ENCODE peak calls at places on chromosomes 7 and 10, in seven cellular contexts. B, L, H, T, C, R and Z are unnamed samples.
A peak's percentile ranks its signal among the peaks of the same experiment; 100 is the strongest.

GRCh38 chr7:4037877-4038276 is 644.2 kb upstream of the FOXK1 start:
- DNase-seq in B (no peak), L (no peak), H (no peak), T (no peak), C (no peak), R (no peak), Z (no peak)

GRCh38 chr7:27147211-27148030 is at the start of gene HOXA6:
- DNase-seq in B (peak; percentile 77), L (no peak), H (no peak), T (no peak), C (peak; percentile 9), R (peak; percentile 67), Z (no peak)

GRCh38 chr10:117001144-117001543 is 3.8 kb downstream of the SHTN1 start:
- DNase-seq in B (no peak), L (no peak), H (no peak), T (no peak), C (no peak), R (no peak), Z (no peak)

GRCh38 chr7:28410628-28411578 is 1.4 kb upstream of the CREB5 start:
- DNase-seq in B (no peak), L (no peak), H (no peak), T (no peak), C (peak; percentile 32), R (peak; percentile 90), Z (no peak)

GRCh38 chr7:91005861-91006260 is 258.4 kb upstream of the FZD1 start:
- DNase-seq in B (no peak), L (no peak), H (no peak), T (no peak), C (no peak), R (no peak), Z (peak; percentile 77)

GRCh38 chr7:104123786-104124185 is 84.0 kb downstream of the ORC5 start:
- DNase-seq in B (no peak), L (no peak), H (no peak), T (no peak), C (no peak), R (peak; percentile 73), Z (no peak)

GRCh38 chr10:120995768-120996167 is 144.6 kb downstream of the WDR11 start:
- DNase-seq in B (no peak), L (no peak), H (no peak), T (no peak), C (no peak), R (no peak), Z (no peak)

GRCh38 chr10:51937313-51937712 is 237.9 kb upstream of the CSTF2T start:
- DNase-seq in B (no peak), L (no peak), H (no peak), T (no peak), C (no peak), R (peak; percentile 81), Z (no peak)

GRCh38 chr7:156892086-156892800 is 740 bp downstream of the LMBR1 start:
- DNase-seq in B (peak; percentile 25), L (no peak), H (peak; percentile 63), T (peak; percentile 67), C (peak; percentile 47), R (no peak), Z (no peak)

GRCh38 chr7:120089968-120090367 is 183.0 kb upstream of the KCND2 start:
- DNase-seq in B (no peak), L (no peak), H (no peak), T (no peak), C (no peak), R (peak; percentile 42), Z (no peak)

GRCh38 chr7:347644-348479 is 57.9 kb downstream of the FOXL3 start:
- DNase-seq in B (no peak), L (no peak), H (no peak), T (no peak), C (no peak), R (no peak), Z (no peak)

GRCh38 chr7:1259621-1260020 is 26.9 kb downstream of the UNCX start:
- DNase-seq in B (no peak), L (no peak), H (no peak), T (no peak), C (no peak), R (no peak), Z (no peak)

GRCh38 chr7:35716038-35716803 is 21.3 kb upstream of the HERPUD2 start:
- DNase-seq in B (peak; percentile 42), L (no peak), H (no peak), T (no peak), C (no peak), R (peak; percentile 54), Z (peak; percentile 62)

GRCh38 chr10:31745612-31746376 is 182.8 kb downstream of the ARHGAP12 start:
- DNase-seq in B (no peak), L (no peak), H (no peak), T (peak; percentile 13), C (no peak), R (peak; percentile 97), Z (no peak)

GRCh38 chr7:79414910-79415309 is 38.6 kb downstream of the MAGI2 start:
- DNase-seq in B (no peak), L (no peak), H (no peak), T (no peak), C (no peak), R (no peak), Z (no peak)

GRCh38 chr7:89001306-89001705 is 205.8 kb upstream of the TEX47 start:
- DNase-seq in B (peak; percentile 33), L (no peak), H (no peak), T (no peak), C (no peak), R (no peak), Z (no peak)

GRCh38 chr7:92296235-92296634 is 50.5 kb downstream of the ANKIB1 start:
- DNase-seq in B (no peak), L (no peak), H (no peak), T (no peak), C (no peak), R (no peak), Z (no peak)
- TF ChIP-seq CTCF in B (no peak), L (no peak), H (no peak), T (no peak), C (no peak), R (no peak), Z (no peak)

GRCh38 chr10:84076047-84076388 is 63.3 kb upstream of the GHITM start:
- DNase-seq in B (no peak), L (no peak), H (no peak), T (no peak), C (no peak), R (peak; percentile 70), Z (no peak)
- H3K27ac ChIP-seq in B (no peak overlapping the region), L (no peak overlapping the region), H (no peak overlapping the region), T (no peak overlapping the region), C (no peak overlapping the region), R (peak overlapping the region; percentile 25), Z (no peak overlapping the region)

GRCh38 chr7:19080076-19080475 is 37.4 kb downstream of the TWIST1 start:
- DNase-seq in B (no peak), L (no peak), H (no peak), T (no peak), C (no peak), R (no peak), Z (no peak)
- TF ChIP-seq CTCF in B (no peak), L (no peak), H (no peak), T (no peak), C (no peak), R (no peak), Z (no peak)

GRCh38 chr7:102872460-102872859 is 40.3 kb upstream of the LRRC17 start:
- DNase-seq in B (no peak), L (no peak), H (no peak), T (no peak), C (no peak), R (peak; percentile 98), Z (no peak)

GRCh38 chr7:102869195-102869594 is 43.6 kb upstream of the LRRC17 start:
- DNase-seq in B (no peak), L (no peak), H (no peak), T (no peak), C (no peak), R (no peak), Z (no peak)

GRCh38 chr7:102864958-102865357 is 47.8 kb upstream of the LRRC17 start:
- DNase-seq in B (no peak), L (no peak), H (no peak), T (no peak), C (no peak), R (no peak), Z (no peak)

DNA sequence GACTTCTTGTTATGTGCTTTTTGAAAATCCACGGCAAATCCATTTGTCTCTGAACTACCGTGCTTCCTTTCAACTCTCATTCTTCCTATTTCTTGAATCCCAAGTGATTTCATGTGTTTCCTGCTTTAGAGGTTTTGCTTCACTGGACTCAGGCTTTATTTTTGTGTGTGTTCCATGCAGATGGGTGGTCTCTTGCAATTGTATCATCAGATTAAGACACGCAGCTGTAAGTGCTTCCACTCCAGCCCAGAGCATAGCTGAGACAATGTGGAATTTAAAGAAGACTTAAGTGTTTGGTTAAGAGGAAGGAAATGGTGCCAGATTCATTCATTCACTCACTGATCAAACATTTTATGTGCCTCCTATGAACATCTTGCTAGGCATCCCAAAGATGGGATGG is 46.3 kb upstream of the LRRC17 start:
- DNase-seq in B (no peak), L (no peak), H (no peak), T (no peak), C (no peak), R (no peak), Z (no peak)
- H3K27ac ChIP-seq in B (no peak overlapping the region), L (no peak overlapping the region), H (no peak overlapping the region), T (no peak overlapping the region), C (no peak overlapping the region), R (no peak overlapping the region), Z (no peak overlapping the region)

GRCh38 chr7:86667732-86668131 is 24.0 kb downstream of the GRM3 start:
- DNase-seq in B (no peak), L (no peak), H (no peak), T (no peak), C (no peak), R (no peak), Z (no peak)
- TF ChIP-seq CTCF in B (no peak), L (no peak), H (no peak), T (no peak), C (no peak), R (no peak), Z (no peak)

GRCh38 chr10:36118289-36118688 is 476.2 kb upstream of the FZD8 start:
- DNase-seq in B (no peak), L (no peak), H (no peak), T (no peak), C (no peak), R (no peak), Z (no peak)
- H3K27ac ChIP-seq in B (no peak overlapping the region), L (no peak overlapping the region), H (no peak overlapping the region), T (no peak overlapping the region), C (no peak overlapping the region), R (no peak overlapping the region), Z (no peak overlapping the region)

DNA sequence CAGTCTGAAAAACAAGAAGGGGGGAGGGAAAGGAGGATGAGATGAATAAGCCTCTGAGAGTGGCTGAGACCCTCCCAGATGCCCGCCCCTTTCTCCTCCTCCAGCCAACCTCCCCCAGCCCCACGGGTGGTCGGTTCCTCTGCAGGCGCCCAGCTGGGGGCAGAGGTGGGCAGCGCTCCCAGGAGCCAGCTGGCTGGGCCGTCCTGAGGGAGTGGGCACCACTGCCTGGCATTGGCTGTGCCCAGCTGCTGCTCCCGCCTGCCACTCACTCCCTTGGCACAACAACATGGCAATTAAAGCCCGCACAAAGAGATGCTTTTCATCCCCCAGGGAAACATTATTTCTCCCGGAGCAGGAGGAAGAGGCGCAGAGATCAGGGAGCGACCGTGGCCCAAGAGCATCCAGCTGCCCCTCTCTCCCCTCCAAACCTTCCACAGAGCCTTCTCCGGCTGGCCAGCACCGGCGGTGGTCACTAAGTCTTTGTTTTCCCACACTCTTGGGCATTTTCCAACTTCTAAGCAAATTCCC is 107.2 kb downstream of the SPDYE5 start:
- DNase-seq in B (no peak), L (no peak), H (no peak), T (no peak), C (peak; percentile 19), R (no peak), Z (peak; percentile 91)
- TF ChIP-seq CTCF in B (no peak), L (no peak), H (no peak), T (no peak), C (no peak), R (no peak), Z (peak; percentile 48)